ENCODE peak calls at places on chromosomes 5 and 9, in five cellular contexts. H is small intestine, W is K562, L is fibroblast of pulmonary artery, K is thoracic aorta. Y is an unnamed sample.

GRCh38 chr5:139997276-139997675 is 45.8 kb downstream of the NRG2 start:
- DNase-seq in W (no peak), L (no peak), H (no peak), K (no peak), Y (no peak)

GRCh38 chr9:129270205-129270604 is 92.1 kb upstream of the IER5L start:
- DNase-seq in L (no peak), H (peak), W (no peak), K (no peak), Y (no peak)

GRCh38 chr9:114572199-114572598 is 15.4 kb upstream of the ATP6V1G1 start:
- DNase-seq in H (no peak), L (no peak), W (no peak), K (no peak), Y (no peak)

GRCh38 chr5:104139840-104140239 is 577.3 kb upstream of the NUDT12 start:
- DNase-seq in W (no peak), L (no peak), H (no peak), K (no peak), Y (no peak)

GRCh38 chr5:7146886-7147285 is 249.1 kb upstream of the ADCY2 start:
- DNase-seq in K (no peak), W (no peak), L (no peak), H (peak), Y (no peak)

GRCh38 chr5:96823900-96824351 is 16.2 kb upstream of the ERAP1 start:
- DNase-seq in W (no peak), K (no peak), H (peak), L (peak), Y (no peak)

GRCh38 chr9:105828596-105829213 is 134.4 kb downstream of the TMEM38B start:
- DNase-seq in K (no peak), H (no peak), L (no peak), W (no peak), Y (no peak)

GRCh38 chr5:56075361-56075760 is 80.6 kb upstream of the IL6ST start:
- DNase-seq in W (no peak), L (peak), K (no peak), H (no peak), Y (peak)

GRCh38 chr5:79837707-79838620 is 148.3 kb downstream of the CMYA5 start:
- DNase-seq in W (no peak), H (no peak), L (no peak), K (no peak), Y (no peak)

GRCh38 chr5:100546041-100546440 is 10.9 kb downstream of the FAM174A start:
- DNase-seq in W (no peak), H (no peak), K (no peak), L (no peak), Y (no peak)

GRCh38 chr5:1522601-1523479 is 920 bp downstream of the LPCAT1 start:
- DNase-seq in L (no peak), W (peak), K (peak), H (peak), Y (no peak)

DNA sequence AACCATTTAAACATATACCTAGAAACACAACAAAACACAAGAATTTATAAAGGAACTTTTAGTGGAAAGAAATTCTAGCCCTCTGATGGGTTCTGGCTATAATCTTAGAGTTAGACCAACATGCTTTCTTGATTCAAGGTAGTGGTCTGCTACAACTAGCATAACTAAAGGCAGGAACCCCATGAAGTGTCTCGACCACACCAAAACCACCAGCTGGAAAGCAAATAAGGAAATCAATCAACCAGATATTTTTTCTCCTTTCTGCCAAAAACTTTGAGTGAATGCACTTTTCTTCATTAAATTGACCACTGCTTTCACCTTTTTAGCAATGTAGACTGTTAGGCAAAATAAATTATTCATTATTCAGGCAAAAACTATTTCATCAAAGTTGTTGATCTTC is 346.4 kb downstream of the EBF1 start:
- DNase-seq in L (no peak), H (no peak), W (no peak), K (no peak), Y (no peak)
- H3K4me3 ChIP-seq in L (no peak), H (no peak), W (no peak), K (no peak), Y (no peak)

GRCh38 chr9:116979461-116979860 is 292.4 kb downstream of the TRIM32 start:
- DNase-seq in W (no peak), L (no peak), K (no peak), H (peak), Y (no peak)
- H3K4me3 ChIP-seq in W (no peak), L (no peak), K (no peak), H (no peak), Y (no peak)

DNA sequence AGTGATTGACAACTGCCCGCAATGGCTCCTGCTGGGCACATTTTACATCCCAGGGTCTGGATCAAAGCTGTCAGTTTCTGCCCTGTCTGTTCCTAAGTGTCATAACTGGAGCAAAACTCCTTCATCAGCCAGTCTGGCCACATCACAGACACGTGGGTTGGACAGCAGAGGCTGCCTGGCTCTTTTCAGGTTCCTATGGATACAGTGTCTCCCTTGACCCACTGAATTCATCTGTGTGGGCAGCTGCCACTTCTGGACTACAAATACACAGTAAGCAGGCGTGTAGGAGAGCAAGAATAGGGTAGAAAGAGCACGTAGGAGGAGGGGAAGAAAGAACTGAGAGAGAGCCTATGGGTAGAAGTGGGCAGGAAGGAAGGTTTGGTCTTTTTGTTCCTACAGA is 238.0 kb downstream of the ENC1 start:
- DNase-seq in H (no peak), K (no peak), L (no peak), W (no peak), Y (no peak)
- H3K4me3 ChIP-seq in H (no peak), K (no peak), L (no peak), W (no peak), Y (no peak)

DNA sequence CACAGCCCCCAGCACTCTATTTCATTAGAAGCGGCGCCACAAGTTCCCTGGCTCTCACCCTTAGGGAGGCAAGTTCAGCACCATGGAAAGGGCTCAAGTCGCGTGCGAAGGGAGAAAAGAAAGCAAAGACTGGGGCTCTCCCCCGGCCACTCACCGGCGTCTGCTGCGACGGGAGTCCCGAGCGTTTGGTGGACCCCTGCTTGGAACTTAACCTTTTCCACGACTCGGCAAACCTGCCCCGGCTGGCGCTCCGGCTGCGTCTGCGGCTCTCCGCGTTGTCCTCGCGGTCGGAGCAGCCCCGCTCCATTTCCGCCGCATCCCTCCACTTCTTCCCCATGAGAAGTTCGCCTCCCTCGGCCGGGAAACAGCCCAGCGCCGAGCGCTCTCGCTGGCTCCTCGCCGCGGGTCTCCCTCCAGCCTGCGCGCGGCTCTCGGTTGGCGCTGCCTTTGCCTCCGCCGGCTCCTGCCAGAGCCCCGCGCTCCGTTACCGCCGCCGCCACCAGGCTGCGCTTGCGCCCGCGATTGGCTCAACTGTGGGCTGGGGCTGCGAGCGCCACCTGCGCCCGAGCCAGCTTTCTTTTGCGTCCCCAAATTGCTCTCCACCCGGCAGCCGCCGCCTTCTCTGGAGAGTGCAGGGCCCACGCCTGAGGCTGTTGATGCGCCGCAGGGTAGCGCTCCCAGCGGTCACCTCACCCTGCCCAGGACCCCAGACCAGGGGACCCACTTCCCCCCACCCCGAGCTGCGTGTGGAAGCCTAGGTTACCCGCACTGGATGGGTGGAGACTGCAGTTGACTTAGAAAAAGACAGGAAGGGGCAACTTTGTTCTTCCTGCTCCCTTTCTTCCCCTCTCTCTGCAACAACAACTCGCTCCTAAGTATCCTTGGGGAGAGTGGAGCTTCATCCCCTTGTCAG is 321.6 kb downstream of the CEMIP2 start:
- DNase-seq in H (peak), L (peak), W (no peak), K (no peak), Y (no peak)
- H3K4me3 ChIP-seq in H (no peak), L (peak), W (no peak), K (peak), Y (peak)

DNA sequence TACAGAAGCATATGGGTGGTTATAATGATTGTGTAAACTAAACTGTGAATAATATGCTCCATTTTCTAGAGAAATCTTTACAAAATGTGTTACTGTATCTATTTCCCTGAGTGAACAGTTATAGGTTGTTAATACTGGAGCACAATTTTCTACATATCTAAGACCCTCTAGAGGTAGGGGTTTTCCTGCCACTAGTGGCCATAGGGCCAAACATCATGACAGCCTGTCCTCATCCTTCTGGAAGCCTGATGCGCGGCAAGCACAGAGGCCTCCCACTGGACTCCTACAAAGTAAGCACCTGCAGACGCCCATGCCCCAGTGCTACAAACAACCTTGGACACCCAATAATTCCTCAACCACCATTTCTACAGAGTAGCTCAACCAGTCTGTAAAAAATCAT is 1.9 kb upstream of the SNX18 start:
- DNase-seq in W (no peak), K (no peak), L (no peak), H (no peak), Y (no peak)
- H3K4me3 ChIP-seq in W (no peak), K (no peak), L (no peak), H (no peak), Y (no peak)

GRCh38 chr9:12657998-12658397 is 35.2 kb upstream of the TYRP1 start:
- DNase-seq in H (no peak), L (no peak), W (no peak), K (no peak), Y (no peak)

GRCh38 chr9:12648921-12649320 is 44.3 kb upstream of the TYRP1 start:
- DNase-seq in K (no peak), W (no peak), H (no peak), L (no peak), Y (no peak)

GRCh38 chr9:12657233-12657632 is 36.0 kb upstream of the TYRP1 start:
- DNase-seq in L (no peak), W (no peak), H (no peak), K (no peak), Y (no peak)

GRCh38 chr9:12656803-12657202 is 36.4 kb upstream of the TYRP1 start:
- DNase-seq in K (no peak), H (no peak), L (no peak), W (no peak), Y (no peak)

GRCh38 chr9:12652973-12653372 is 40.2 kb upstream of the TYRP1 start:
- DNase-seq in W (no peak), K (no peak), H (no peak), L (no peak), Y (no peak)
- H3K4me3 ChIP-seq in W (no peak), K (no peak), H (no peak), L (no peak), Y (no peak)

DNA sequence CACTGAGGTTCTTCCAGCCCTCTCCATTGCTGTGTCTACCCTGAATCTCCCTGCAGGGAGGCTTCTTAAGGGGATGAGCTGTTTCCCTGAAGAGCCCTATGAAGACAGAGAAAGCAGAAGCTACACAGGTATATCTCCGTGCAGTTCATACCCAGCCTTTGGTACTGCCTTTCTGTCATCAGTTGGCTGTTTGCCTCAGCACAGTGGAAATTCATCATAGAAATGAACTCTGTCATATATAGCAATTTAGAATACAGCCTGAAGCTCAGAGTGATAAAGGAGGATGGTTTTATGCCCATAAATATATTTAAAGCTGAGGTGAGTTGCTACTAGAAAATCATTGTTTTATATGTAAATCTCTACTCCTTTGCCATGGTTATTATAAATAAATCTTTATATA is 42.6 kb upstream of the KCNN2 start:
- DNase-seq in L (no peak), K (no peak), W (no peak), H (no peak), Y (no peak)
- H3K4me3 ChIP-seq in L (no peak), K (no peak), W (no peak), H (no peak), Y (no peak)